ENCODE peak calls at places on chromosome 6, in eight cellular contexts. U, N, X, D, R, A, E and M are unnamed samples.

GRCh38 chr6:71979911-71980310 is 93.6 kb downstream of the RIMS1 start:
- DNase-seq in E (no peak), D (no peak), U (no peak), N (no peak), A (peak; percentile 15), X (no peak), R (no peak), M (peak; percentile 51)

GRCh38 chr6:64817525-64817924 is 889.5 kb downstream of the EYS start:
- DNase-seq in A (no peak), E (no peak), R (no peak), N (no peak), D (no peak), X (no peak), U (no peak), M (no peak)

GRCh38 chr6:16633961-16634360 is 127.3 kb downstream of the ATXN1 start:
- DNase-seq in U (no peak), N (no peak), R (no peak), A (no peak), D (no peak), E (no peak), X (no peak), M (no peak)

GRCh38 chr6:125112934-125113333 is 40.6 kb upstream of the TPD52L1 start:
- DNase-seq in U (no peak), N (no peak), A (no peak), X (no peak), R (no peak), D (no peak), E (no peak), M (no peak)

GRCh38 chr6:73694711-73695411 is 1.1 kb upstream of the CD109 start:
- DNase-seq in D (no peak), A (peak; percentile 79), X (no peak), N (no peak), R (no peak), U (peak; percentile 28), E (peak; percentile 14), M (peak; percentile 50)

GRCh38 chr6:129248976-129249375 is 366.0 kb downstream of the LAMA2 start:
- DNase-seq in N (no peak), X (no peak), E (no peak), D (no peak), R (no peak), U (no peak), A (no peak), M (no peak)

GRCh38 chr6:33668914-33669313 is 42.6 kb downstream of the UQCC2 start:
- DNase-seq in U (no peak), E (no peak), X (no peak), A (peak; percentile 47), N (no peak), R (no peak), D (no peak), M (no peak)

GRCh38 chr6:17928514-17929430 is 58.7 kb downstream of the KIF13A start:
- DNase-seq in A (no peak), U (no peak), N (no peak), X (no peak), D (no peak), E (no peak), R (no peak), M (peak; percentile 78)

GRCh38 chr6:25017932-25018581 is 82.3 kb upstream of the RIPOR2 start:
- DNase-seq in U (no peak), N (peak; percentile 41), X (peak; percentile 41), D (no peak), A (peak; percentile 77), E (no peak), R (peak; percentile 83), M (peak; percentile 71)

GRCh38 chr6:121849477-121849876 is 414.0 kb downstream of the GJA1 start:
- DNase-seq in R (peak; percentile 74), U (no peak), D (no peak), X (peak; percentile 79), A (peak; percentile 69), N (peak; percentile 32), E (no peak), M (peak; percentile 89)

GRCh38 chr6:27392623-27393022 is 4.1 kb downstream of the ZNF391 start:
- DNase-seq in R (no peak), D (no peak), U (no peak), A (no peak), X (no peak), N (no peak), E (no peak), M (no peak)

GRCh38 chr6:22036699-22037098 is 260.1 kb downstream of the PRL start:
- DNase-seq in D (no peak), A (no peak), E (no peak), U (no peak), N (no peak), X (no peak), R (no peak), M (no peak)

GRCh38 chr6:33206864-33207568 is 1.3 kb upstream of the RING1 start:
- DNase-seq in R (no peak), D (peak; percentile 36), E (peak; percentile 26), U (no peak), N (no peak), A (peak; percentile 92), X (no peak), M (peak; percentile 47)

GRCh38 chr6:69022991-69023390 is 387.9 kb downstream of the ADGRB3 start:
- DNase-seq in N (no peak), D (no peak), U (no peak), R (no peak), E (no peak), X (no peak), A (no peak), M (peak; percentile 27)

GRCh38 chr6:169452117-169452868 is 198.6 kb upstream of the THBS2 start:
- DNase-seq in E (peak; percentile 19), D (no peak), N (no peak), X (peak; percentile 76), A (peak; percentile 92), U (no peak), R (no peak), M (peak; percentile 86)

GRCh38 chr6:81241717-81242116 is 510.8 kb downstream of the TENT5A start:
- DNase-seq in N (no peak), E (no peak), A (peak; percentile 24), R (peak; percentile 22), U (no peak), D (no peak), X (no peak), M (peak; percentile 69)

GRCh38 chr6:32082951-32083350 is 26.2 kb downstream of the TNXB start:
- DNase-seq in E (no peak), R (no peak), D (no peak), X (no peak), A (peak; percentile 94), U (no peak), N (no peak), M (no peak)

GRCh38 chr6:32853541-32854375 is at the start of the genes PSMB9 and TAP1:
- DNase-seq in U (peak; percentile 95), E (peak; percentile 91), D (peak; percentile 95), R (peak; percentile 95), A (peak; percentile 97), X (peak; percentile 96), N (peak; percentile 88), M (peak; percentile 97)

GRCh38 chr6:4804095-4804494 is 27.9 kb downstream of the CDYL start:
- DNase-seq in U (no peak), D (no peak), X (no peak), N (no peak), A (peak; percentile 87), R (no peak), E (no peak), M (peak; percentile 22)